ENCODE peak calls at places on chromosomes 16 and 17, in six cellular contexts. One of them, this sample, is unnamed.

GRCh38 chr16:68526782-68527145 is 12.3 kb upstream of the ZFP90 start:
- DNase-seq in dorsolateral prefrontal cortex: no peak
- DNase-seq in left ventricle myocardium inferior: no peak
- DNase-seq in breast epithelium: no peak
- DNase-seq in natural killer cell: no peak
- DNase-seq in HL-60: no peak
- DNase-seq in this sample: no peak

GRCh38 chr17:16418684-16419066 is 3.3 kb downstream of the TRPV2 start:
- DNase-seq in dorsolateral prefrontal cortex: no peak
- DNase-seq in left ventricle myocardium inferior: no peak
- DNase-seq in breast epithelium: no peak
- DNase-seq in natural killer cell: no peak
- DNase-seq in HL-60: no peak
- DNase-seq in this sample: no peak

GRCh38 chr16:68503334-68503733 is 35.8 kb upstream of the ZFP90 start:
- DNase-seq in dorsolateral prefrontal cortex: no peak
- DNase-seq in left ventricle myocardium inferior: no peak
- DNase-seq in breast epithelium: no peak
- DNase-seq in natural killer cell: no peak
- DNase-seq in HL-60: no peak
- DNase-seq in this sample: no peak

GRCh38 chr17:38724337-38724988 is 5.7 kb upstream of the CISD3 start:
- DNase-seq in dorsolateral prefrontal cortex: peak; percentile 94
- DNase-seq in left ventricle myocardium inferior: peak; percentile 72
- DNase-seq in breast epithelium: no peak
- DNase-seq in natural killer cell: no peak
- DNase-seq in HL-60: no peak
- DNase-seq in this sample: peak; percentile 39

GRCh38 chr16:54489225-54489781 is 202.7 kb upstream of the IRX3 start:
- DNase-seq in dorsolateral prefrontal cortex: no peak
- DNase-seq in left ventricle myocardium inferior: no peak
- DNase-seq in breast epithelium: no peak
- DNase-seq in natural killer cell: no peak
- DNase-seq in HL-60: no peak
- DNase-seq in this sample: no peak

GRCh38 chr17:47739150-47739549 is 6.1 kb downstream of the TBX21 start:
- DNase-seq in dorsolateral prefrontal cortex: no peak
- DNase-seq in left ventricle myocardium inferior: no peak
- DNase-seq in breast epithelium: no peak
- DNase-seq in natural killer cell: no peak
- DNase-seq in HL-60: no peak
- DNase-seq in this sample: no peak

GRCh38 chr16:77387075-77387474 is 47.8 kb downstream of the ADAMTS18 start:
- DNase-seq in dorsolateral prefrontal cortex: no peak
- DNase-seq in left ventricle myocardium inferior: no peak
- DNase-seq in breast epithelium: no peak
- DNase-seq in natural killer cell: no peak
- DNase-seq in HL-60: no peak
- DNase-seq in this sample: no peak

GRCh38 chr17:79622776-79623175 is 11.9 kb upstream of the RBFOX3 start:
- DNase-seq in dorsolateral prefrontal cortex: peak; percentile 15
- DNase-seq in left ventricle myocardium inferior: no peak
- DNase-seq in breast epithelium: peak; percentile 40
- DNase-seq in natural killer cell: no peak
- DNase-seq in HL-60: no peak
- DNase-seq in this sample: no peak

GRCh38 chr16:62034236-62035114 is 1.8 kb downstream of the CDH8 start:
- DNase-seq in dorsolateral prefrontal cortex: no peak
- DNase-seq in left ventricle myocardium inferior: no peak
- DNase-seq in breast epithelium: no peak
- DNase-seq in natural killer cell: no peak
- DNase-seq in HL-60: no peak
- DNase-seq in this sample: no peak

GRCh38 chr16:79656537-79657115 is 56.1 kb upstream of the MAF start:
- DNase-seq in dorsolateral prefrontal cortex: no peak
- DNase-seq in left ventricle myocardium inferior: no peak
- DNase-seq in breast epithelium: no peak
- DNase-seq in natural killer cell: no peak
- DNase-seq in HL-60: no peak
- DNase-seq in this sample: no peak

GRCh38 chr17:17001076-17001777 is 29.3 kb upstream of the TNFRSF13B start:
- DNase-seq in dorsolateral prefrontal cortex: no peak
- DNase-seq in left ventricle myocardium inferior: peak; percentile 2
- DNase-seq in breast epithelium: peak; percentile 46
- DNase-seq in natural killer cell: no peak
- DNase-seq in HL-60: no peak
- DNase-seq in this sample: no peak

GRCh38 chr17:66345264-66345663 is 42.9 kb downstream of the PRKCA start:
- DNase-seq in dorsolateral prefrontal cortex: no peak
- DNase-seq in left ventricle myocardium inferior: no peak
- DNase-seq in breast epithelium: no peak
- DNase-seq in natural killer cell: no peak
- DNase-seq in HL-60: no peak
- DNase-seq in this sample: no peak

GRCh38 chr16:29962344-29962994 is 590 bp downstream of the TMEM219 start:
- DNase-seq in dorsolateral prefrontal cortex: no peak
- DNase-seq in left ventricle myocardium inferior: no peak
- DNase-seq in breast epithelium: no peak
- DNase-seq in natural killer cell: no peak
- DNase-seq in HL-60: no peak
- DNase-seq in this sample: no peak

GRCh38 chr16:1407749-1408148 is 6.8 kb downstream of the UNKL start:
- DNase-seq in dorsolateral prefrontal cortex: no peak
- DNase-seq in left ventricle myocardium inferior: no peak
- DNase-seq in breast epithelium: no peak
- DNase-seq in natural killer cell: no peak
- DNase-seq in HL-60: no peak
- DNase-seq in this sample: no peak

GRCh38 chr17:65370669-65371126 is 190.8 kb downstream of the AXIN2 start:
- DNase-seq in dorsolateral prefrontal cortex: no peak
- DNase-seq in left ventricle myocardium inferior: no peak
- DNase-seq in breast epithelium: no peak
- DNase-seq in natural killer cell: peak; percentile 28
- DNase-seq in HL-60: no peak
- DNase-seq in this sample: no peak

GRCh38 chr17:7884581-7885356 is 3.8 kb upstream of the CHD3 start:
- DNase-seq in dorsolateral prefrontal cortex: no peak
- DNase-seq in left ventricle myocardium inferior: no peak
- DNase-seq in breast epithelium: no peak
- DNase-seq in natural killer cell: peak; percentile 58
- DNase-seq in HL-60: no peak
- DNase-seq in this sample: peak; percentile 32

GRCh38 chr17:4789701-4789950 is 862 bp downstream of the GLTPD2 start:
- DNase-seq in dorsolateral prefrontal cortex: no peak
- DNase-seq in left ventricle myocardium inferior: no peak
- DNase-seq in breast epithelium: no peak
- DNase-seq in natural killer cell: no peak
- DNase-seq in HL-60: no peak
- DNase-seq in this sample: no peak

GRCh38 chr16:14309906-14310305 is 238.8 kb downstream of the MRTFB start:
- DNase-seq in dorsolateral prefrontal cortex: no peak
- DNase-seq in left ventricle myocardium inferior: no peak
- DNase-seq in breast epithelium: no peak
- DNase-seq in natural killer cell: no peak
- DNase-seq in HL-60: no peak
- DNase-seq in this sample: no peak

GRCh38 chr16:27328937-27329336 is 15.2 kb downstream of the IL4R start:
- DNase-seq in dorsolateral prefrontal cortex: no peak
- DNase-seq in left ventricle myocardium inferior: no peak
- DNase-seq in breast epithelium: no peak
- DNase-seq in natural killer cell: no peak
- DNase-seq in HL-60: no peak
- DNase-seq in this sample: no peak

GRCh38 chr16:81401035-81401950 is 43.3 kb upstream of the CMIP start:
- DNase-seq in dorsolateral prefrontal cortex: no peak
- DNase-seq in left ventricle myocardium inferior: no peak
- DNase-seq in breast epithelium: peak; percentile 87
- DNase-seq in natural killer cell: no peak
- DNase-seq in HL-60: no peak
- DNase-seq in this sample: no peak

GRCh38 chr17:73412914-73413313 is 101.1 kb upstream of the CDC42EP4 start:
- DNase-seq in dorsolateral prefrontal cortex: no peak
- DNase-seq in left ventricle myocardium inferior: no peak
- DNase-seq in breast epithelium: no peak
- DNase-seq in natural killer cell: no peak
- DNase-seq in HL-60: no peak
- DNase-seq in this sample: no peak

GRCh38 chr16:66604376-66605176 is at the start of gene CMTM3:
- DNase-seq in dorsolateral prefrontal cortex: no peak
- DNase-seq in left ventricle myocardium inferior: peak; percentile 75
- DNase-seq in breast epithelium: no peak
- DNase-seq in natural killer cell: peak; percentile 73
- DNase-seq in HL-60: no peak
- DNase-seq in this sample: peak; percentile 87

GRCh38 chr17:6577686-6578263 is 21.4 kb upstream of the PITPNM3 start:
- DNase-seq in dorsolateral prefrontal cortex: no peak
- DNase-seq in left ventricle myocardium inferior: no peak
- DNase-seq in breast epithelium: no peak
- DNase-seq in natural killer cell: no peak
- DNase-seq in HL-60: no peak
- DNase-seq in this sample: no peak

GRCh38 chr16:81900014-81900413 is 111.3 kb downstream of the SDR42E1 start:
- DNase-seq in dorsolateral prefrontal cortex: no peak
- DNase-seq in left ventricle myocardium inferior: no peak
- DNase-seq in breast epithelium: no peak
- DNase-seq in natural killer cell: no peak
- DNase-seq in HL-60: no peak
- DNase-seq in this sample: no peak

GRCh38 chr17:41178843-41179616 is 1.0 kb upstream of the KRTAP4-2 start:
- DNase-seq in dorsolateral prefrontal cortex: no peak
- DNase-seq in left ventricle myocardium inferior: no peak
- DNase-seq in breast epithelium: no peak
- DNase-seq in natural killer cell: no peak
- DNase-seq in HL-60: no peak
- DNase-seq in this sample: no peak

GRCh38 chr17:21353326-21354010 is 22.7 kb upstream of the KCNJ12 start:
- DNase-seq in dorsolateral prefrontal cortex: peak; percentile 8
- DNase-seq in left ventricle myocardium inferior: no peak
- DNase-seq in breast epithelium: peak; percentile 37
- DNase-seq in natural killer cell: no peak
- DNase-seq in HL-60: no peak
- DNase-seq in this sample: no peak

GRCh38 chr16:26736084-26736483 is 330.6 kb upstream of the C16orf82 start:
- DNase-seq in dorsolateral prefrontal cortex: no peak
- DNase-seq in left ventricle myocardium inferior: no peak
- DNase-seq in breast epithelium: no peak
- DNase-seq in natural killer cell: no peak
- DNase-seq in HL-60: no peak
- DNase-seq in this sample: no peak

GRCh38 chr16:12907670-12908233 is 6.4 kb downstream of the SHISA9 start:
- DNase-seq in dorsolateral prefrontal cortex: no peak
- DNase-seq in left ventricle myocardium inferior: no peak
- DNase-seq in breast epithelium: no peak
- DNase-seq in natural killer cell: no peak
- DNase-seq in HL-60: no peak
- DNase-seq in this sample: no peak
- TF ChIP-seq CTCF in dorsolateral prefrontal cortex: peak; percentile 22
- TF ChIP-seq CTCF in left ventricle myocardium inferior: no peak
- TF ChIP-seq CTCF in breast epithelium: no peak
- TF ChIP-seq CTCF in natural killer cell: no peak
- TF ChIP-seq CTCF in HL-60: no peak
- TF ChIP-seq CTCF in this sample: peak; percentile 29

GRCh38 chr17:1649116-1649843 is 386 bp downstream of the RILP start:
- DNase-seq in dorsolateral prefrontal cortex: peak; percentile 72
- DNase-seq in left ventricle myocardium inferior: peak; percentile 85
- DNase-seq in breast epithelium: peak; percentile 88
- DNase-seq in natural killer cell: peak; percentile 83
- DNase-seq in HL-60: no peak
- DNase-seq in this sample: peak; percentile 76
- TF ChIP-seq CTCF in dorsolateral prefrontal cortex: no peak
- TF ChIP-seq CTCF in left ventricle myocardium inferior: no peak
- TF ChIP-seq CTCF in breast epithelium: no peak
- TF ChIP-seq CTCF in natural killer cell: no peak
- TF ChIP-seq CTCF in HL-60: no peak
- TF ChIP-seq CTCF in this sample: no peak

GRCh38 chr17:80891096-80892018 is 100.3 kb upstream of the CHMP6 start:
- DNase-seq in dorsolateral prefrontal cortex: peak; percentile 45
- DNase-seq in left ventricle myocardium inferior: no peak
- DNase-seq in breast epithelium: no peak
- DNase-seq in natural killer cell: no peak
- DNase-seq in HL-60: peak; percentile 83
- DNase-seq in this sample: no peak
- TF ChIP-seq CTCF in dorsolateral prefrontal cortex: no peak
- TF ChIP-seq CTCF in left ventricle myocardium inferior: no peak
- TF ChIP-seq CTCF in breast epithelium: no peak
- TF ChIP-seq CTCF in natural killer cell: no peak
- TF ChIP-seq CTCF in HL-60: no peak
- TF ChIP-seq CTCF in this sample: no peak

GRCh38 chr16:75231570-75231969 is 12.8 kb downstream of the CTRB1 start:
- DNase-seq in dorsolateral prefrontal cortex: no peak
- DNase-seq in left ventricle myocardium inferior: no peak
- DNase-seq in breast epithelium: no peak
- DNase-seq in natural killer cell: no peak
- DNase-seq in HL-60: no peak
- DNase-seq in this sample: no peak
- TF ChIP-seq CTCF in dorsolateral prefrontal cortex: no peak
- TF ChIP-seq CTCF in left ventricle myocardium inferior: no peak
- TF ChIP-seq CTCF in breast epithelium: no peak
- TF ChIP-seq CTCF in natural killer cell: no peak
- TF ChIP-seq CTCF in HL-60: no peak
- TF ChIP-seq CTCF in this sample: no peak

DNA sequence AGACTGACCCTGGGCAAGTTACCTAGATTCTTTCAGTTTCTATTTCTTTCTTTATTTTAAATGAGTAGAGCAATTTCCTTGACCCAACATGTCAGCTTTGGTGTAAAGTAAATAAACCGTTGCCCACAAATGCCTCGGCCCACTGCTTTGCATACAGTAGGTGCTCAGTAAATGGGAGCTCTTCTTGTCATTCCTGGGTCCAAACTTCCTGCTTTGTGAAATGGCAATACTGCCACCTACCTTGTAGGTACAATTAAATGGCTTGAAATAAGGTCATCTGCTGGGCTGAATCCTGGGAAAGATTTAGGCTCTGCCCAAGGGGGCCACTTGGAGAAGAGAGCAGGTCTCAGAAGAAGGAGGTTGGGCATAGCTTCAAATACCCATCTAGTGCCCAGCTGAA is 253.0 kb downstream of the HS3ST3B1 start:
- DNase-seq in dorsolateral prefrontal cortex: no peak
- DNase-seq in left ventricle myocardium inferior: no peak
- DNase-seq in breast epithelium: no peak
- DNase-seq in natural killer cell: no peak
- DNase-seq in HL-60: no peak
- DNase-seq in this sample: no peak
- TF ChIP-seq CTCF in dorsolateral prefrontal cortex: no peak
- TF ChIP-seq CTCF in left ventricle myocardium inferior: no peak
- TF ChIP-seq CTCF in breast epithelium: no peak
- TF ChIP-seq CTCF in natural killer cell: no peak
- TF ChIP-seq CTCF in HL-60: no peak
- TF ChIP-seq CTCF in this sample: no peak

DNA sequence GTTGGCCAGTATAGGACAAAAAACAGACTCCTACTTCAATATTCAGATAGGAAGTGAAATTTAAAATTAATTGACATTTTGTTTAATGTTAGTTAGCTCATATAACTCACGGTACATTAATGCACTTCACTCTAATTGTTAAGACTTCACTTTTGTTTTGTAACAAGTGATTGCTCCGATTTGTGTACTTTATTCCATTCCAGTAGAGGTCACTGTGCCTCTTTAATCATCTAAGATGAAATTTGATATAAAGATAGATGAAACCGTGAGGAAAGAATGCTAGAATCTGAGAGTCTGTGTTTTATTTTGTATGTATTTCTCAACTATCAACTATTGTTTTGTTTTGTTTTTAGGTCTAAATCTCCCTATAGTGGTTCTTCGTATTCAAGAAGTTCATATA is 29.0 kb downstream of the RBBP6 start:
- DNase-seq in dorsolateral prefrontal cortex: no peak
- DNase-seq in left ventricle myocardium inferior: no peak
- DNase-seq in breast epithelium: no peak
- DNase-seq in natural killer cell: no peak
- DNase-seq in HL-60: no peak
- DNase-seq in this sample: no peak
- TF ChIP-seq CTCF in dorsolateral prefrontal cortex: peak; percentile 41
- TF ChIP-seq CTCF in left ventricle myocardium inferior: peak; percentile 33
- TF ChIP-seq CTCF in breast epithelium: no peak
- TF ChIP-seq CTCF in natural killer cell: no peak
- TF ChIP-seq CTCF in HL-60: no peak
- TF ChIP-seq CTCF in this sample: no peak

This sample was measured in glutamatergic neuron.